ENCODE peak calls at places on chromosomes 11 and 22, in eight cellular contexts. I is effector memory CD4-positive, alpha-beta T cell; O is upper lobe of right lung; L is posterior cingulate gyrus; R is dermis microvascular lymphatic vessel endothelial cell; E is activated CD8-positive, alpha-beta memory T cell treated with anti-CD3 and anti-CD28 coated beads, Interleukin-2, amount 50 U/mL, for 48 hours; Y is fibroblast of lung; D is activated CD4-positive, alpha-beta T cell treated with anti-CD3 and anti-CD28 coated beads for 1 hour. U is an unnamed sample.

GRCh38 chr11:19561011-19561410 is 151.6 kb upstream of the NAV2 start:
- DNase-seq in I (no peak), O (no peak), L (no peak), R (peak; percentile 91), E (no peak), Y (peak; percentile 24), D (no peak), U (peak; percentile 19)

GRCh38 chr11:78145511-78146030 is 6.1 kb upstream of the ALG8 start:
- DNase-seq in I (no peak), O (no peak), L (no peak), R (no peak), E (no peak), Y (no peak), D (no peak), U (no peak)

GRCh38 chr22:22784249-22785039 is 103.2 kb upstream of the IGLL5 start:
- DNase-seq in I (no peak), O (no peak), L (no peak), R (no peak), E (no peak), Y (no peak), D (no peak), U (no peak)

GRCh38 chr11:109668973-109669634 is 247.1 kb downstream of the C11orf87 start:
- DNase-seq in I (no peak), O (no peak), L (no peak), R (no peak), E (no peak), Y (no peak), D (no peak), U (no peak)

GRCh38 chr22:29186302-29186701 is 19.4 kb upstream of the EMID1 start:
- DNase-seq in I (no peak), O (no peak), L (no peak), R (no peak), E (no peak), Y (no peak), D (no peak), U (no peak)

GRCh38 chr22:50688448-50688847 is 15.8 kb downstream of the SHANK3 start:
- DNase-seq in I (no peak), O (peak; percentile 52), L (peak; percentile 3), R (no peak), E (peak; percentile 42), Y (no peak), D (no peak), U (no peak)

GRCh38 chr22:30228509-30229359 is 17.8 kb downstream of the LIF start:
- DNase-seq in I (no peak), O (no peak), L (no peak), R (no peak), E (no peak), Y (no peak), D (no peak), U (no peak)

GRCh38 chr11:45569776-45570175 is 95.6 kb downstream of the CHST1 start:
- DNase-seq in I (no peak), O (no peak), L (no peak), R (no peak), E (no peak), Y (no peak), D (no peak), U (no peak)

GRCh38 chr11:45501277-45501979 is 164.0 kb downstream of the CHST1 start:
- DNase-seq in I (no peak), O (no peak), L (no peak), R (no peak), E (peak; percentile 13), Y (no peak), D (no peak), U (no peak)

U was measured in astrocyte of the spinal cord.